ENCODE peak calls at places on chromosomes 4 and X, in eight cellular contexts. D, T, N, B, W, M, Y and I are unnamed samples.

GRCh38 chr4:174307694-174308093 is 24.0 kb downstream of the CEP44 start:
- DNase-seq in D (no peak), T (no peak), N (no peak), B (no peak), W (no peak), M (no peak), Y (no peak), I (no peak)

GRCh38 chrX:57680160-57680559 is at the start of gene NLRP2B:
- DNase-seq in D (no peak), T (no peak), N (no peak), B (no peak), W (no peak), M (no peak), Y (no peak), I (no peak)

GRCh38 chrX:10636337-10636736 is 16.0 kb upstream of the MID1 start:
- DNase-seq in D (peak), T (no peak), N (peak), B (no peak), W (peak), M (no peak), Y (peak), I (peak)

GRCh38 chr4:184383497-184384055 is 90.8 kb downstream of the IRF2 start:
- DNase-seq in D (peak), T (peak), N (peak), B (peak), W (peak), M (peak), Y (no peak), I (no peak)

GRCh38 chr4:13455411-13455810 is 28.7 kb downstream of the RAB28 start:
- DNase-seq in D (peak), T (no peak), N (no peak), B (no peak), W (peak), M (no peak), Y (no peak), I (no peak)

GRCh38 chr4:75726577-75726976 is 2.2 kb downstream of the USO1 start:
- DNase-seq in D (peak), T (no peak), N (no peak), B (no peak), W (no peak), M (no peak), Y (no peak), I (no peak)

GRCh38 chr4:48665555-48666186 is 114.4 kb downstream of the FRYL start:
- DNase-seq in D (peak), T (no peak), N (no peak), B (no peak), W (peak), M (no peak), Y (no peak), I (no peak)

GRCh38 chrX:21948897-21949578 is 8.5 kb downstream of the SMS start:
- DNase-seq in D (no peak), T (no peak), N (no peak), B (no peak), W (no peak), M (no peak), Y (peak), I (no peak)

GRCh38 chrX:386768-387575 is at the start of gene PPP2R3B:
- DNase-seq in D (peak), T (peak), N (peak), B (peak), W (peak), M (peak), Y (peak), I (peak)

GRCh38 chrX:36908801-36909403 is 99.3 kb upstream of the FAM47C start:
- DNase-seq in D (peak), T (peak), N (no peak), B (no peak), W (peak), M (no peak), Y (peak), I (no peak)

GRCh38 chr4:142660728-142661127 is 185.4 kb downstream of the INPP4B start:
- DNase-seq in D (no peak), T (no peak), N (no peak), B (no peak), W (no peak), M (no peak), Y (no peak), I (no peak)

GRCh38 chrX:155615938-155616337 is 3.2 kb upstream of the TMLHE start:
- DNase-seq in D (no peak), T (no peak), N (no peak), B (no peak), W (no peak), M (no peak), Y (no peak), I (no peak)

GRCh38 chr4:184375027-184375426 is 99.3 kb downstream of the IRF2 start:
- DNase-seq in D (peak), T (no peak), N (no peak), B (no peak), W (peak), M (no peak), Y (no peak), I (no peak)

GRCh38 chrX:150362599-150363481 is at the start of gene MAMLD1:
- DNase-seq in D (peak), T (no peak), N (peak), B (peak), W (peak), M (peak), Y (peak), I (peak)

GRCh38 chr4:169103966-169104412 is 93.9 kb upstream of the CBR4 start:
- DNase-seq in D (no peak), T (no peak), N (no peak), B (no peak), W (no peak), M (no peak), Y (peak), I (no peak)

GRCh38 chrX:154599531-154599930 is 14.6 kb downstream of the CTAG1A start:
- DNase-seq in D (no peak), T (no peak), N (no peak), B (no peak), W (no peak), M (no peak), Y (no peak), I (no peak)

GRCh38 chrX:136199365-136199764 is 51.8 kb downstream of the MAP7D3 start:
- DNase-seq in D (peak), T (no peak), N (no peak), B (no peak), W (peak), M (no peak), Y (no peak), I (no peak)

GRCh38 chr4:81152839-81153713 is 61.9 kb downstream of the PRKG2 start:
- DNase-seq in D (no peak), T (no peak), N (no peak), B (no peak), W (no peak), M (no peak), Y (no peak), I (no peak)
- H3K4me3 ChIP-seq in D (no peak), T (peak), N (peak), B (no peak), W (no peak), M (no peak), Y (peak), I (peak)

DNA sequence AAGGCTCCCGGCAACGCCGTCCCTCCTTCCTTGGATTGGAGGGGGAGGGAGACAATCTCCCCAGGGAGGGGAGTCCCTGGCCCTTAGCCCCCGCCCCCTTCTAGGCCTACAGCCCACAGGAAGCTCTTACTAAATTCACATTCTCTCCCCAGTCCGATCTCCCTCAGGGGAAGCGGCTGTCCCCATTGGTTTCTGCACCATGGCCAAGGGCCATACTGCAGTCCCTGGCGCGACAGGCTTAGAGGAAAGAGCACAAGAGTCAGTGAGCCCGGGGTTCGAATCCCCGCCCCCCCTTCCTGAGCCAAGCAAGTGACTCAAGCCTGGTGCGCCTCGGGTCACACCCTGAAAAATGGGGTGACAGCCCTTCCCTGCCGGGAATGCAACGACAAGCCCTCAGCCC is 1.1 kb downstream of the ABLIM2 start:
- DNase-seq in D (no peak), T (no peak), N (no peak), B (no peak), W (no peak), M (peak), Y (no peak), I (no peak)
- H3K4me3 ChIP-seq in D (no peak), T (no peak), N (peak), B (peak), W (no peak), M (peak), Y (no peak), I (peak)

GRCh38 chr4:149715822-149716585 is 99.6 kb downstream of the IQCM start:
- DNase-seq in D (no peak), T (no peak), N (no peak), B (no peak), W (no peak), M (no peak), Y (no peak), I (peak)
- H3K4me3 ChIP-seq in D (no peak), T (no peak), N (no peak), B (no peak), W (no peak), M (no peak), Y (no peak), I (no peak)

GRCh38 chrX:130121505-130121800 is 11.2 kb upstream of the ELF4 start:
- DNase-seq in D (no peak), T (no peak), N (no peak), B (no peak), W (no peak), M (no peak), Y (no peak), I (no peak)
- H3K4me3 ChIP-seq in D (no peak), T (no peak), N (peak), B (no peak), W (no peak), M (peak), Y (no peak), I (peak)

GRCh38 chr4:115108850-115109249 is 4.6 kb downstream of the NDST4 start:
- DNase-seq in D (no peak), T (no peak), N (no peak), B (no peak), W (no peak), M (no peak), Y (no peak), I (no peak)
- H3K4me3 ChIP-seq in D (no peak), T (no peak), N (no peak), B (no peak), W (no peak), M (no peak), Y (no peak), I (no peak)

GRCh38 chr4:21469438-21470032 is 479.0 kb downstream of the KCNIP4 start:
- DNase-seq in D (no peak), T (no peak), N (no peak), B (no peak), W (peak), M (no peak), Y (peak), I (no peak)
- H3K4me3 ChIP-seq in D (no peak), T (no peak), N (no peak), B (no peak), W (no peak), M (no peak), Y (no peak), I (no peak)

DNA sequence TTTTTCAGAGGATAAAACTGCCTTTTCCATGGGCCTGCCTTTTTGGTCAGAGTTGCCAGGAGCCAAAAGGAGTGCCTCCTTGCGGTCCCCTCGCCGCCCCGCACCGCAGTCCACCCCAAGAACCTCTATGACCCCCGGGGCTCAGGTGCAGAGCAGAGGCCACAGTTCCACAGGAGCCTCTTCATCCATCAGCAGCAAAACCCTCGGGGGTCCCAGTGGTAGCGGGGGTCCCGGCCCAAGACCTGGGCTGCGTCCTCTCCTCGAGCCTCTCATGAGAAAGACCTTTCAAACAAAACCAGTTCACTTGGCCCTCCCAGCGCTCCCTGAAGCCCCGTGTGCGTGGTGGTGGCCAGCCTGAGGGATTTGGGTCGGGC is 16.8 kb downstream of the ZFYVE28 start:
- DNase-seq in D (no peak), T (no peak), N (no peak), B (no peak), W (no peak), M (no peak), Y (no peak), I (no peak)
- H3K4me3 ChIP-seq in D (no peak), T (no peak), N (no peak), B (no peak), W (peak), M (peak), Y (no peak), I (no peak)

GRCh38 chr4:134668237-134668636 is 466.6 kb upstream of the PABPC4L start:
- DNase-seq in D (no peak), T (peak), N (no peak), B (no peak), W (no peak), M (no peak), Y (no peak), I (no peak)
- H3K4me3 ChIP-seq in D (no peak), T (no peak), N (no peak), B (no peak), W (no peak), M (no peak), Y (no peak), I (no peak)

DNA sequence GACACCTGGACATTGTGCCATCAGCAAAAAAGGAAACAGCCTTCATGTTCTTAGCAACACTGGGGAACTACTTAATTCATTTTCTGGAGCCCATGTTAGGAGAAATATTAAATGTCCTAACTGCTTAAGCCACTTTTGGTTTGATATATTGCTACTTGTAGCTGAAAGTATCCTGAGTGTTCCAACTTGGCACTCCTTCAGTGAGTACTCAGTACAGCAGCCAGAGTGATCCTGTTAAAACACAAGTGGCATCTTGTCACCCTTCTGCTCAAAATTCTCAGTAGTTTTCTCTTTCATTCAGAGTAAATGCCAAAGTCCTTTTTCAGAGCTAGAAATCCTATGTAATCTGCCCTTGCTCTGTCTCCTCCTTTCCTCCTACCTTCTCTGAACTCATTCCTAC is 522.0 kb downstream of the GRID2 start:
- DNase-seq in D (no peak), T (no peak), N (no peak), B (no peak), W (no peak), M (no peak), Y (peak), I (no peak)
- H3K4me3 ChIP-seq in D (no peak), T (no peak), N (no peak), B (no peak), W (no peak), M (no peak), Y (no peak), I (no peak)

GRCh38 chr4:98778206-98778605 is 119.8 kb upstream of the TSPAN5 start:
- DNase-seq in D (peak), T (peak), N (no peak), B (no peak), W (peak), M (no peak), Y (no peak), I (no peak)

GRCh38 chr4:98780926-98781325 is 122.5 kb upstream of the TSPAN5 start:
- DNase-seq in D (no peak), T (no peak), N (no peak), B (no peak), W (no peak), M (no peak), Y (no peak), I (no peak)

GRCh38 chr4:98780111-98780549 is 121.7 kb upstream of the TSPAN5 start:
- DNase-seq in D (peak), T (no peak), N (no peak), B (no peak), W (peak), M (no peak), Y (peak), I (no peak)

GRCh38 chr4:98781641-98782348 is 123.4 kb upstream of the TSPAN5 start:
- DNase-seq in D (no peak), T (no peak), N (no peak), B (no peak), W (no peak), M (no peak), Y (no peak), I (no peak)

GRCh38 chr4:98779021-98779420 is 120.6 kb upstream of the TSPAN5 start:
- DNase-seq in D (peak), T (no peak), N (no peak), B (no peak), W (peak), M (no peak), Y (no peak), I (no peak)
- H3K4me3 ChIP-seq in D (no peak), T (no peak), N (no peak), B (no peak), W (no peak), M (no peak), Y (no peak), I (no peak)